ENCODE peak calls at places on chromosomes 6 and 20, in five cellular contexts. K is NCI-H187 treated with DMSO at 0.1 percent for 48 hours; A is LoVo; I is activated CD4-positive, CD25-positive, alpha-beta regulatory T cell treated with anti-CD3 and anti-CD28 coated beads, Interleukin-2, amount 50 U/mL, for 72 hours; H is activated CD8-positive, alpha-beta memory T cell treated with anti-CD3 and anti-CD28 coated beads, Interleukin-2, amount 50 U/mL, for 4 hours. O is an unnamed sample.

GRCh38 chr6:129701721-129702455 is 8.1 kb downstream of the ARHGAP18 start:
- DNase-seq in I (no peak), A (no peak), H (no peak), K (no peak), O (no peak)

GRCh38 chr6:36848658-36849441 is 9.6 kb upstream of the CPNE5 start:
- DNase-seq in A (no peak), H (no peak), K (peak), I (no peak), O (no peak)

GRCh38 chr6:133227344-133227743 is 13.8 kb upstream of the EYA4 start:
- DNase-seq in A (no peak), K (no peak), H (no peak), I (no peak), O (no peak)

GRCh38 chr6:108989700-108990099 is 104.9 kb downstream of the SESN1 start:
- DNase-seq in K (no peak), A (no peak), H (no peak), I (no peak), O (no peak)

GRCh38 chr6:122648726-122649125 is 38.5 kb downstream of the PKIB start:
- DNase-seq in K (no peak), I (no peak), A (no peak), H (no peak), O (no peak)

GRCh38 chr20:11832397-11832796 is 85.3 kb upstream of the BTBD3 start:
- DNase-seq in I (no peak), K (no peak), H (no peak), A (no peak), O (no peak)

GRCh38 chr20:18324596-18325089 is 36.3 kb downstream of the ZNF133 start:
- DNase-seq in A (no peak), K (no peak), I (no peak), H (no peak), O (no peak)

GRCh38 chr20:10910535-10911239 is 236.9 kb upstream of the JAG1 start:
- DNase-seq in A (no peak), K (no peak), H (no peak), I (no peak), O (no peak)

GRCh38 chr6:162532283-162533008 is 195.1 kb downstream of the PRKN start:
- DNase-seq in A (no peak), I (no peak), K (no peak), H (no peak), O (no peak)

GRCh38 chr6:137973201-137973600 is 106.1 kb downstream of the TNFAIP3 start:
- DNase-seq in A (no peak), I (no peak), K (no peak), H (no peak), O (no peak)

O was measured in type B pancreatic cell.